ENCODE peak calls at places on chromosomes 11 and 22, in seven cellular contexts. F, A, I, W, K, H and C are unnamed samples.

GRCh38 chr22:25702046-25702445 is 39.9 kb upstream of the MYO18B start:
- DNase-seq in F (no peak), I (no peak), A (no peak), K (no peak), W (no peak), H (no peak), C (peak)

GRCh38 chr11:27349919-27350318 is 13.1 kb downstream of the CCDC34 start:
- DNase-seq in I (no peak), W (no peak), F (no peak), H (no peak), K (no peak), A (no peak), C (no peak)

GRCh38 chr22:25143161-25144076 is 56.2 kb upstream of the CRYBB3 start:
- DNase-seq in A (no peak), I (no peak), F (no peak), K (no peak), W (no peak), H (no peak), C (no peak)

GRCh38 chr11:46020084-46020483 is 97.6 kb downstream of the LARGE2 start:
- DNase-seq in A (no peak), K (no peak), I (no peak), W (no peak), H (no peak), F (no peak), C (no peak)

GRCh38 chr11:15199693-15200092 is 85.0 kb downstream of the INSC start:
- DNase-seq in I (no peak), H (no peak), W (no peak), F (no peak), K (peak), A (no peak), C (peak)

GRCh38 chr11:71370895-71371673 is 77.1 kb downstream of the DHCR7 start:
- DNase-seq in I (no peak), A (no peak), H (peak), F (no peak), W (no peak), K (no peak), C (no peak)

GRCh38 chr11:67347964-67348749 is 5.2 kb downstream of the POLD4 start:
- DNase-seq in F (no peak), W (no peak), I (no peak), K (no peak), A (no peak), H (no peak), C (peak)

GRCh38 chr11:70799386-70799785 is 401.1 kb downstream of the CTTN start:
- DNase-seq in K (no peak), A (peak), I (no peak), H (no peak), W (no peak), F (peak), C (peak)

GRCh38 chr22:23913661-23914353 is 19.6 kb downstream of the MIF start:
- DNase-seq in I (peak), F (peak), W (peak), H (peak), A (peak), K (peak), C (peak)

GRCh38 chr11:18624161-18624560 is 10.0 kb downstream of the SPTY2D1 start:
- DNase-seq in K (no peak), W (no peak), H (no peak), A (no peak), I (no peak), F (no peak), C (no peak)

GRCh38 chr11:114774599-114775365 is 96.5 kb downstream of the NXPE2 start:
- DNase-seq in A (no peak), F (no peak), K (no peak), H (peak), I (no peak), W (peak), C (no peak)

GRCh38 chr11:36258730-36259360 is 30.4 kb downstream of the COMMD9 start:
- DNase-seq in A (peak), W (peak), K (no peak), I (peak), H (peak), F (no peak), C (peak)

GRCh38 chr11:16607675-16608644 is 130.5 kb upstream of the C11orf58 start:
- DNase-seq in A (peak), I (no peak), H (peak), F (peak), W (peak), K (no peak), C (no peak)

GRCh38 chr11:27910186-27910941 is 197.6 kb downstream of the KIF18A start:
- DNase-seq in H (no peak), A (peak), W (no peak), F (no peak), I (no peak), K (no peak), C (peak)

GRCh38 chr22:50298937-50299656 is 8.3 kb downstream of the PLXNB2 start:
- DNase-seq in A (no peak), H (peak), I (no peak), W (no peak), K (no peak), F (no peak), C (no peak)

GRCh38 chr11:115760921-115761320 is 256.7 kb upstream of the CADM1 start:
- DNase-seq in H (peak), I (no peak), K (no peak), F (no peak), W (peak), A (no peak), C (no peak)

GRCh38 chr11:66454253-66454652 is 12.5 kb upstream of the PELI3 start:
- DNase-seq in I (no peak), K (no peak), W (no peak), F (no peak), A (no peak), H (no peak), C (no peak)

GRCh38 chr11:105046898-105047579 is 1.9 kb upstream of the CARD16 start:
- DNase-seq in W (no peak), I (peak), H (no peak), K (no peak), A (peak), F (no peak), C (peak)
- H3K4me3 ChIP-seq in W (no peak), I (no peak), H (no peak), K (no peak), A (no peak), F (no peak), C (no peak)

GRCh38 chr11:73372371-73372993 is 3.7 kb upstream of the RELT start:
- DNase-seq in H (peak), F (no peak), K (no peak), W (no peak), A (peak), I (no peak), C (no peak)

GRCh38 chr11:73374130-73374529 is 2.1 kb upstream of the RELT start:
- DNase-seq in F (no peak), H (no peak), I (no peak), W (no peak), A (no peak), K (no peak), C (no peak)

GRCh38 chr11:73376803-73377629 is 817 bp downstream of the RELT start:
- DNase-seq in I (peak), H (peak), W (peak), F (peak), A (peak), K (peak), C (peak)

GRCh38 chr11:73376168-73376802 is at the start of gene RELT:
- DNase-seq in I (peak), A (peak), W (peak), F (peak), K (peak), H (peak), C (peak)

GRCh38 chr11:73375830-73376167 is 400 bp upstream of the RELT start:
- DNase-seq in K (no peak), F (no peak), I (peak), W (no peak), A (no peak), H (no peak), C (no peak)
- TF ChIP-seq CTCF in K (no peak), F (no peak), I (no peak), W (no peak), A (no peak), H (no peak), C (no peak)

GRCh38 chr11:85854212-85854556 is 999 bp upstream of the CCDC83 start:
- DNase-seq in K (no peak), I (no peak), W (no peak), H (no peak), F (no peak), A (no peak), C (no peak)
- H3K4me3 ChIP-seq in K (peak), I (peak), W (peak), H (peak), F (peak), A (peak), C (peak)

GRCh38 chr22:37635157-37635556 is 4.3 kb upstream of the SH3BP1 start:
- DNase-seq in F (no peak), W (no peak), I (no peak), H (no peak), A (no peak), K (no peak), C (no peak)

GRCh38 chr22:37636949-37637273 is 2.6 kb upstream of the SH3BP1 start:
- DNase-seq in H (no peak), I (no peak), A (no peak), F (no peak), K (no peak), W (no peak), C (no peak)

GRCh38 chr22:37634505-37635002 is 4.9 kb upstream of the SH3BP1 start:
- DNase-seq in H (no peak), I (no peak), A (no peak), W (no peak), F (no peak), K (no peak), C (no peak)

GRCh38 chr22:37638351-37639069 is 959 bp upstream of the SH3BP1 start:
- DNase-seq in F (no peak), H (no peak), K (no peak), A (no peak), W (no peak), I (no peak), C (no peak)

DNA sequence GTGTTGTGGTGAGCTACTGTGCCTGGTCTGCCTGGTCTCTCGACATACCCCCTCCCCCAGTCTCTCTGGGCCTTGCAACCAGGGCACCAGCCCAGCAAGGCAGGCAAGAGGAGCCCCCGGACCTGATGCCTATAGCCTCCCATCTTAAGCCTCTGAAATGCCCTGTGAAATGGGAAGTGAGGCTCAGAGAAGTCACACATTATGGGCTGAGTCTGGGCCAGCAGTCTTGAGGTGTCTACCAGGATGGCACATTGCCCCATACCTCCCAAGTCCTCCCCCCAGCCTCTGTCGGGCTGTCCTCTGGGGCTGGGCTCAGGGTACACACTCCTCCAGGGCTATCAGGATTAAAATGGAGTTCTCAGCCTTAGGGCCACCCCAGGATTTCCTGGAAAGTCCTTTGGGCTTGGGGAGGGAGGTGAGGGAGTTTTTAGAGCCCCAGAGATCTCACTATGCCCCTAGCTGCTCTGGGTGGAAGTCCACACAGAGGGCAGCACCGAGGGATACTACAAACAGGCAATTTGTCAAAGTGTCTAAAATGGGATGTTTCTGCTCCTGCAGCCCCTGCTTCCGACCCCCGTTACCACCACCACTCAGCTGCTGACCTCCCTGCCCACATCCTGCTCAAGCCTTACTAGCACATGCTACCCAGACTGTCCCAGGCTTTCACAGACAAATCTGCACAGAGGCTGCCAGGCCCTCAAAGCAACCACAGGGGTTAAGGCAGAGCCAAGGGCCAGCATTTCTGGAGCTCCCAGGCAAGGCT is 3.1 kb upstream of the SH3BP1 start:
- DNase-seq in F (no peak), K (no peak), A (peak), W (no peak), H (no peak), I (no peak), C (peak)
- TF ChIP-seq CTCF in F (no peak), K (no peak), A (peak), W (no peak), H (peak), I (no peak), C (peak)

DNA sequence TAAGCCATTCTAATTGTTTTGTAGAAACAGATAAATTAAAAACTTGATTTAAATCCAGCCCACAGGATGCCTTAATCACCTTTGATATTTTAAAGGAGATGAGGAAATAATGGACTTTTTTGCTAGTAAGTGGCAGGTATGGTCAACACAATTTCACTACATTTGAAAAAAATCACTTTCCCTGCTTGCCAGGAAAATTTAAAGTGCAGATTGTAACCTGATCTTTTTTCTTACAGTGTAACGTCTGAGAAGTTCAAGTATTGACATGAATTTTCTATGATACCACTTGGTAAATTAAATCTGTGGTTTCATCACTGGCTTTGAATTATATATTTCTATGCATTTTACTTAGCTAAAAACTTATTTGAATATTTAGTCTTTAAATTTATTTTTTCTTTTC is 65.3 kb downstream of the ARHGEF12 start:
- DNase-seq in I (no peak), W (no peak), F (no peak), H (no peak), A (no peak), K (no peak), C (no peak)
- H3K4me3 ChIP-seq in I (no peak), W (no peak), F (no peak), H (no peak), A (peak), K (no peak), C (no peak)

GRCh38 chr22:36948273-36949055 is 35.0 kb downstream of the CSF2RB start:
- DNase-seq in W (no peak), H (no peak), A (peak), I (peak), K (no peak), F (no peak), C (no peak)

GRCh38 chr22:36951746-36952145 is 38.3 kb downstream of the CSF2RB start:
- DNase-seq in F (no peak), K (no peak), I (no peak), A (no peak), H (no peak), W (no peak), C (no peak)

GRCh38 chr22:36950797-36951590 is 37.6 kb downstream of the CSF2RB start:
- DNase-seq in I (no peak), H (no peak), K (no peak), W (no peak), A (no peak), F (no peak), C (no peak)

GRCh38 chr22:36942561-36942960 is 29.1 kb downstream of the CSF2RB start:
- DNase-seq in I (no peak), F (no peak), K (no peak), H (no peak), W (no peak), A (no peak), C (no peak)

GRCh38 chr22:36946436-36947158 is 33.2 kb downstream of the CSF2RB start:
- DNase-seq in A (no peak), F (no peak), K (no peak), H (no peak), W (no peak), I (no peak), C (no peak)
- TF ChIP-seq CTCF in A (peak), F (no peak), K (no peak), H (peak), W (no peak), I (peak), C (no peak)

GRCh38 chr11:126361400-126361799 is 5.9 kb downstream of the ST3GAL4 start:
- DNase-seq in A (no peak), F (no peak), K (no peak), W (no peak), I (no peak), H (no peak), C (no peak)

GRCh38 chr11:126357969-126358762 is 2.7 kb downstream of the ST3GAL4 start:
- DNase-seq in F (no peak), H (no peak), I (no peak), K (no peak), W (no peak), A (no peak), C (no peak)

GRCh38 chr11:126359431-126360048 is 4.1 kb downstream of the ST3GAL4 start:
- DNase-seq in H (no peak), F (no peak), K (peak), A (no peak), I (peak), W (peak), C (peak)

GRCh38 chr11:126358763-126359160 is 3.3 kb downstream of the ST3GAL4 start:
- DNase-seq in W (no peak), I (no peak), H (no peak), A (no peak), K (no peak), F (no peak), C (no peak)

DNA sequence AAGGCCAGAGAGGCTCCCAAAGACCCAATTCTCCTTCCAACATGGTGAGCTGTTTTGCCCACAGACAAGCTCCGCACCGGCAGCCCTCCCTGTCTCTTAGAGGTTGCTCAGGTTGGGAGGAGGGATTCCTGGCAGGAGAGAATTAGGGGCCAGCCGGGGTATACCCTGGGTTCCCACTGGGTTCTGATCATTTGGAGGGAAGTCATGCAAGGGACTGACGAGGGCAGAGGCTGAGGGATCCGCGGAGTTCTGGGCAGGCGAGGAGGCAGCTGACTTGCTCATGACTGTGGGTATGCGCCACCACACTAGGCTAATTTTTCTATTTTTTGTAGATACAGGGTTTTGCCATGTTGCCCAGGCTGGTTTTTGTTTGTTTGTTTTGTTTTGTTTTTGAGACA is 4.6 kb downstream of the ST3GAL4 start:
- DNase-seq in K (no peak), H (no peak), W (no peak), F (no peak), I (no peak), A (no peak), C (no peak)
- H3K4me3 ChIP-seq in K (no peak), H (no peak), W (no peak), F (no peak), I (peak), A (no peak), C (peak)

GRCh38 chr22:44201556-44202129 is 20.9 kb downstream of the PARVG start:
- DNase-seq in W (no peak), H (no peak), I (no peak), K (no peak), A (no peak), F (peak), C (no peak)
- TF ChIP-seq CTCF in W (no peak), H (no peak), I (no peak), K (no peak), A (no peak), F (no peak), C (no peak)

DNA sequence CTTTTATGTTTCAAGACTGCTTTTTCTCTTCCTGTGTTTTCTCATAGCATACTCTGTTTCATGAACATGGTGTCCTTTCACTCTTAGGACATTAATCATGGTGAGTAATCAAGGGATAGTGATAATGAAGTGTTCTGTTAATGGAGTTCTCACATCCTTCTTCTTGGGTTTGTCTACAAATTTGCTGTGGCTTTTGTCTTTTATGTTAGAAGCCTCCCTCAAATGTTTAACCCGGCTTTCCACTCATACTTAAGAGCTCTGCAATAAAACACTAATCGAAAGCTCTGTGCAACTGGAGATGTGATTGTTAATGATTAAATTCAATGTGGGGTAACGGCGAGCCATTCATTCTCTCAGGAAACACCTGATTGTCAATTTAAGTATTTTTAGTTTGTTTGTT is 593.6 kb downstream of the NELL1 start:
- DNase-seq in F (no peak), K (no peak), W (no peak), I (no peak), A (no peak), H (no peak), C (no peak)
- H3K4me3 ChIP-seq in F (no peak), K (no peak), W (no peak), I (no peak), A (no peak), H (no peak), C (no peak)

GRCh38 chr11:57471496-57471895 is 11.2 kb downstream of the RTN4RL2 start:
- DNase-seq in K (no peak), W (no peak), F (no peak), I (no peak), A (no peak), H (no peak), C (no peak)
- TF ChIP-seq CTCF in K (no peak), W (no peak), F (no peak), I (no peak), A (no peak), H (no peak), C (no peak)